ENCODE peak calls at places on chromosomes 11 and 22, in five cellular contexts. F is GM12878, S is SK-N-SH, N is K562, X is H1. K is an unnamed sample.

GRCh38 chr11:118215262-118215661 is 9.5 kb downstream of the JAML start:
- DNase-seq in F (no peak), S (no peak), N (no peak), X (no peak), K (no peak)

GRCh38 chr11:115806056-115806455 is 301.8 kb upstream of the CADM1 start:
- DNase-seq in F (no peak), S (peak; percentile 9), N (no peak), X (no peak), K (no peak)

GRCh38 chr11:61688368-61689163 is 8.4 kb downstream of the DAGLA start:
- DNase-seq in F (no peak), S (no peak), N (no peak), X (no peak), K (no peak)

GRCh38 chr11:86508604-86509471 is 134.2 kb downstream of the CCDC81 start:
- DNase-seq in F (no peak), S (no peak), N (no peak), X (no peak), K (no peak)

GRCh38 chr11:44627911-44628729 is 62.7 kb downstream of the CD82 start:
- DNase-seq in F (no peak), S (peak; percentile 92), N (no peak), X (no peak), K (no peak)

GRCh38 chr11:77705195-77705876 is 67.7 kb upstream of the CLNS1A start:
- DNase-seq in F (no peak), S (no peak), N (peak; percentile 29), X (no peak), K (peak; percentile 45)

GRCh38 chr22:24994070-24994763 is 41.7 kb downstream of the KIAA1671 start:
- DNase-seq in F (no peak), S (no peak), N (no peak), X (no peak), K (no peak)

GRCh38 chr11:62709262-62710000 is 2.0 kb downstream of the GNG3 start:
- DNase-seq in F (peak; percentile 91), S (peak; percentile 89), N (no peak), X (peak; percentile 95), K (peak; percentile 98)

GRCh38 chr11:63870351-63871197 is 31.7 kb downstream of the MARK2 start:
- DNase-seq in F (no peak), S (no peak), N (no peak), X (no peak), K (no peak)

GRCh38 chr11:124674168-124674517 is 439 bp downstream of the SPA17 start:
- DNase-seq in F (no peak), S (no peak), N (peak; percentile 16), X (no peak), K (no peak)

GRCh38 chr22:26671317-26672059 is 14.1 kb downstream of the MIAT start:
- DNase-seq in F (peak; percentile 73), S (no peak), N (no peak), X (no peak), K (no peak)

GRCh38 chr22:19260804-19261203 is 30.7 kb downstream of the CLTCL1 start:
- DNase-seq in F (no peak), S (no peak), N (no peak), X (no peak), K (no peak)

GRCh38 chr22:19258371-19258770 is 33.1 kb downstream of the CLTCL1 start:
- DNase-seq in F (no peak), S (no peak), N (no peak), X (no peak), K (no peak)

GRCh38 chr22:19265779-19266178 is 25.7 kb downstream of the CLTCL1 start:
- DNase-seq in F (no peak), S (no peak), N (no peak), X (no peak), K (no peak)

DNA sequence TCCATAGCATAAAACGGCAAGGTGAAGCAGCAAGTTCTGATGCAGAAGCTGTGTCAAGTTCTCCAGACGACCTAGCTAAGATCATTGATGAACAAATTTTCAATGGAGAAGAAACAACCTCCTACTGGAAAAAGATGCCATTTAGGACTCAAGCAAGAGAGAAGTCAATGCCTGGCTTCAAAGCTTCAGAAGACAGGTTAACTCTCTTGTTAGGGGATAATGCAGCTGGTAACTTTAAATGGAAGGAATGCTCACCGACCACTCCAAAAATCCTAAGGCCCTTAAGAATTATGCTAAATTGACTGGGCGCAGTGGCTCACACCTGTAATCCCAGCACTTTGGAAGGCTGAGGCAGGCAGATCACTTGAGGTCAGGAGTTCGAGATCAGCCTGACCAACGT is 31.3 kb downstream of the CLTCL1 start:
- DNase-seq in F (no peak), S (no peak), N (no peak), X (no peak), K (no peak)
- H3K4me3 ChIP-seq in F (no peak overlapping the region), S (no peak overlapping the region), N (no peak overlapping the region), X (no peak overlapping the region), K (no peak overlapping the region)

GRCh38 chr22:20055654-20056053 is 24.4 kb upstream of the DGCR8 start:
- DNase-seq in F (no peak), S (no peak), N (no peak), X (no peak), K (no peak)
- TF ChIP-seq GABPA in F (no peak), S (no peak), N (no peak), X (no peak), K (no peak)

DNA sequence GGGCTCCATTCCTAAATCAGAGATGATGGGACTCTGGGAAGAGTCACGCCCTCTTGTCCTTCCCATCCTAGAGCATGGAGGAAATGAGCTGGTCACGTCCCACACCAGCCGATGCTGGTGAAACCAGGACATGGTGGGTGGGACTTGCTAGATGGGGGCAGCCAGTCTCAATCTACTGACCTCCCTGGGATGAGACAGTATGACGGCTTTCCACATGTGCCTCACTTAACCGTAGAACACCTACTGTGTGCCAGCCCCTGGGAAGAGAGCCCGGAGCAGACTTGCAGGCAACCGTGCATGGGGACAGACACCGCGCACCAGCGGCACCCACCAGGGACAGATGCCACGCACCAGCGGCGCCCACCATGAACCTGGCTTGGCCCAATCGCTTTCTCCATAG is 3.8 kb downstream of the OSBPL5 start:
- DNase-seq in F (no peak), S (no peak), N (no peak), X (no peak), K (no peak)
- H3K27ac ChIP-seq in F (no peak overlapping the region), S (no peak overlapping the region), N (no peak overlapping the region), X (no peak overlapping the region), K (no peak overlapping the region)

GRCh38 chr11:91979775-91980174 is 244.8 kb upstream of the FAT3 start:
- DNase-seq in F (no peak), S (no peak), N (no peak), X (no peak), K (no peak)

GRCh38 chr11:91978747-91979146 is 245.9 kb upstream of the FAT3 start:
- DNase-seq in F (no peak), S (no peak), N (no peak), X (no peak), K (no peak)

GRCh38 chr11:91986218-91986617 is 238.4 kb upstream of the FAT3 start:
- DNase-seq in F (no peak), S (no peak), N (no peak), X (no peak), K (no peak)

GRCh38 chr11:91984033-91984568 is 240.5 kb upstream of the FAT3 start:
- DNase-seq in F (no peak), S (no peak), N (no peak), X (no peak), K (no peak)

GRCh38 chr11:91981995-91982394 is 242.6 kb upstream of the FAT3 start:
- DNase-seq in F (no peak), S (no peak), N (no peak), X (no peak), K (no peak)
- H3K4me3 ChIP-seq in F (no peak overlapping the region), S (no peak overlapping the region), N (no peak overlapping the region), X (no peak overlapping the region), K (no peak overlapping the region)

GRCh38 chr22:35625763-35626162 is 8.6 kb upstream of the MB start:
- DNase-seq in F (no peak), S (no peak), N (no peak), X (no peak), K (no peak)
- TF ChIP-seq GABPA in F (no peak), S (no peak), N (no peak), X (no peak), K (no peak)

DNA sequence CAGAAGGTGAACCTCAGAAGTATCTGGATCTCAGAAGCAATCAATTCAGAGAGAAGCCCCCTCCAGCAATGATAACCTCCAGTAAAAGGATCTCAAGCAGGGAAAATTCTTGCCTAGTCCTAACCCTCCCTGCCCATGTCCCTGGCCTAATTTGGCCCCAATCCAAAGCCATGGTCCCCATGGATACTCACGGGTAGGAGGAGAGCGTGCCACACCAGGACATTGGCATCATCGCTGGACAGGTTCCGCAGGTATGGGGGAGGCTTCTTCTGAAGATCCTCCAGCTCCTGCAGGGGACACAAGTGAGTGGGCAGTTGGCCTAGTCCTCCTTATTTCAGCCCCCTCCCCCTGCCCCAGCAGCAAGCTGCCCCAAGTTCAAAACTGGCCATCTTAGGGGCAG is 7.3 kb downstream of the UBE2L6 start:
- DNase-seq in F (no peak), S (no peak), N (no peak), X (no peak), K (no peak)
- H3K27ac ChIP-seq in F (no peak overlapping the region), S (no peak overlapping the region), N (no peak overlapping the region), X (no peak overlapping the region), K (no peak overlapping the region)

DNA sequence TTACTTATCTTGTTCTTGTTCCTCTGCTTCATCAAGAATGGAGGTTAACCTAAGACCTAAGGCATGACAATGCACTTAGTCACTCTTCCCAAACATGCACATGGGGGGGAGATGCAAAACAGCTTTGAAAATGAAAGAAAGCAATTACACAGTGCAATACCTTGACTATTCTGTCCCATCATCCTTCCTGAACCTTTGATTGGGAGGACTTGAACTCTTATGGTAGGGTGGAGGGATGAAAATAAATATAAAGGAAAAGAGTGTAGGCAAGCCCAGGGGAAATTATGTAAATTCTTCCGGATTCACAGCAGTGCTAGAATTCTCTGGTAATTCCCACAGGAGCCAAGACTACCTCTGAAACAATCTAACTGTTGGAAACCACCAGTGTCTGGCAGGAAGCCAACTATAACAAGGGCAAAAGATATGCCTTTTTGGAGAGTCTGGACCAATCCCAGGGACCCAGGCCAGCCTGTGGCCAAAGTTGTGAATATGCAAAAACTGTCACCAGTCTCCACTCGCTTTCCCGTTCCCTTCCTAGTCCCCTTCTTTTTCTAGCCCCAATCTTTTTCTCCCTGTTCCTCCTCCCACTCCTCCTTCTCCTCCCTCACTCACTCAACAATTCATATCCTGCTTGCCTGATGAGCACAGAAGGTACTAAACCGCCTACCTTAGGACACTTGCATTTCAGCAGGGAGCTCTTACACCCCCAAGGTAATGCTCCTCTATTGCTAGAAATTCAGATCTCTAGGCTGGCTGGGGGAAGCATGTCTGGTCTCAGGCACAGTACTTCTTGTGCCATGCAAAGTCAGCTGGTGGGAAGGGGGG is 2.5 kb upstream of the RCN1 start:
- DNase-seq in F (peak; percentile 66), S (peak; percentile 17), N (no peak), X (no peak), K (no peak)
- H3K4me3 ChIP-seq in F (peak overlapping the region; percentile 31), S (no peak overlapping the region), N (no peak overlapping the region), X (no peak overlapping the region), K (no peak overlapping the region)

GRCh38 chr22:29030016-29030617 is 31.5 kb downstream of the C22orf31 start:
- DNase-seq in F (no peak), S (no peak), N (no peak), X (no peak), K (no peak)

GRCh38 chr22:29032014-29032475 is 29.6 kb downstream of the C22orf31 start:
- DNase-seq in F (no peak), S (peak; percentile 44), N (no peak), X (no peak), K (no peak)

GRCh38 chr22:29031236-29031982 is 30.2 kb downstream of the C22orf31 start:
- DNase-seq in F (no peak), S (peak; percentile 70), N (peak; percentile 55), X (peak; percentile 47), K (no peak)

GRCh38 chr22:29029202-29030000 is 32.2 kb downstream of the C22orf31 start:
- DNase-seq in F (no peak), S (no peak), N (no peak), X (no peak), K (no peak)

GRCh38 chr22:29030618-29031235 is 30.9 kb downstream of the C22orf31 start:
- DNase-seq in F (no peak), S (peak; percentile 94), N (peak; percentile 68), X (no peak), K (no peak)
- TF ChIP-seq GABPA in F (no peak), S (no peak), N (no peak), X (no peak), K (no peak)